ENCODE peak calls at places on chromosomes 1 and 21, in four cellular contexts. Y is K562, V is HCT116, N is SK-N-SH. M is an unnamed sample.

GRCh38 chr1:205199090-205199930 is 12.2 kb downstream of the DSTYK start:
- DNase-seq in Y (peak), V (no peak), N (no peak), M (no peak)

GRCh38 chr1:7130127-7130526 is 344.9 kb downstream of the CAMTA1 start:
- DNase-seq in Y (no peak), V (no peak), N (no peak), M (no peak)

GRCh38 chr1:39154553-39155361 is 49.7 kb upstream of the MACF1 start:
- DNase-seq in Y (peak), V (no peak), N (no peak), M (peak)

GRCh38 chr1:172390620-172391491 is 29.6 kb upstream of the C1orf105 start:
- DNase-seq in Y (no peak), V (no peak), N (no peak), M (no peak)

GRCh38 chr1:113849072-113849471 is 22.4 kb downstream of the PTPN22 start:
- DNase-seq in Y (no peak), V (no peak), N (no peak), M (no peak)

GRCh38 chr1:167776151-167776550 is 54.4 kb downstream of the MPZL1 start:
- DNase-seq in Y (no peak), V (no peak), N (no peak), M (no peak)

GRCh38 chr1:72432645-72433267 is 150.4 kb upstream of the NEGR1 start:
- DNase-seq in Y (no peak), V (no peak), N (no peak), M (no peak)

GRCh38 chr1:226060976-226061792 is 1.3 kb upstream of the H3-3A start:
- DNase-seq in Y (no peak), V (no peak), N (peak), M (no peak)

GRCh38 chr1:232431326-232431725 is 198.6 kb downstream of the SIPA1L2 start:
- DNase-seq in Y (no peak), V (no peak), N (no peak), M (no peak)

GRCh38 chr1:193589597-193590040 is 403.2 kb upstream of the B3GALT2 start:
- DNase-seq in Y (no peak), V (no peak), N (no peak), M (no peak)

GRCh38 chr1:78236711-78237110 is 190.9 kb downstream of the GIPC2 start:
- DNase-seq in Y (no peak), V (no peak), N (no peak), M (no peak)

GRCh38 chr1:114026797-114027196 is 47.5 kb downstream of the OLFML3 start:
- DNase-seq in Y (no peak), V (no peak), N (no peak), M (no peak)

GRCh38 chr1:87869563-87869962 is 540.9 kb downstream of the LMO4 start:
- DNase-seq in Y (no peak), V (no peak), N (no peak), M (peak)

GRCh38 chr1:190452272-190452848 is 25.3 kb downstream of the BRINP3 start:
- DNase-seq in Y (no peak), V (no peak), N (no peak), M (peak)

GRCh38 chr1:55288245-55288644 is 73.1 kb upstream of the USP24 start:
- DNase-seq in Y (no peak), V (no peak), N (no peak), M (no peak)

GRCh38 chr1:197618065-197618464 is 157.2 kb downstream of the DENND1B start:
- DNase-seq in Y (no peak), V (no peak), N (no peak), M (peak)

GRCh38 chr1:40130892-40131291 is 30.3 kb upstream of the RLF start:
- DNase-seq in Y (no peak), V (no peak), N (no peak), M (no peak)

GRCh38 chr1:15104768-15105167 is 48.8 kb upstream of the TMEM51 start:
- DNase-seq in Y (no peak), V (no peak), N (no peak), M (no peak)

GRCh38 chr1:27598288-27598687 is 5.7 kb downstream of the AHDC1 start:
- DNase-seq in Y (no peak), V (no peak), N (peak), M (no peak)

GRCh38 chr1:208851376-208851775 is 607.2 kb upstream of the PLXNA2 start:
- DNase-seq in Y (no peak), V (no peak), N (no peak), M (no peak)

GRCh38 chr1:11874624-11875023 is 15.9 kb upstream of the NPPB start:
- DNase-seq in Y (no peak), V (no peak), N (no peak), M (no peak)

DNA sequence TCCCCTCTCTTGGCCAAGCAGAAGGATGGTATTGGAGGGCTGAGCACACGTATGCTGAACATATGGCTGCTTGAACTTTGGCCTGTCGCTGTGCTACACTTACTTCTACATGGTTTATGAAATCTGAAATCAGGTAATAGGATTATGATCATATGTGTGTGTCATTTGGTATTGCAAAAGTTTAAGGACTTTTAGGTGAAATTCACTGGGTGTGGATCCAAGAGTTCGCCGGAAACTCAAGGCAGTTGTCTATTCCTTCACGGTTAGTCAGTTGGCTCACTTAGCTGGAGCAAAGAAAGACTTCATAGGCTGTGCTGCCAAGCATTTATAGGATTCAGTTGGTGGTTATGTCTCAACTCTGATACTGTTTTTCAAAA is 918 bp downstream of the UAP1 start:
- DNase-seq in Y (no peak), V (no peak), N (no peak), M (peak)
- TF ChIP-seq ELF1 in Y (no peak), V (no peak), N (no peak), M (no peak)

GRCh38 chr1:41713557-41714327 is 205.0 kb downstream of the HIVEP3 start:
- DNase-seq in Y (no peak), V (no peak), N (peak), M (no peak)
- TF ChIP-seq ELF1 in Y (no peak), V (no peak), N (no peak), M (no peak)

GRCh38 chr1:30418426-30419245 is 304.7 kb downstream of the MATN1 start:
- DNase-seq in Y (no peak), V (no peak), N (no peak), M (no peak)

GRCh38 chr1:30420519-30421050 is 302.8 kb downstream of the MATN1 start:
- DNase-seq in Y (no peak), V (no peak), N (no peak), M (no peak)

GRCh38 chr1:30419831-30420230 is 303.6 kb downstream of the MATN1 start:
- DNase-seq in Y (no peak), V (no peak), N (no peak), M (no peak)

GRCh38 chr1:30417701-30418425 is 305.5 kb downstream of the MATN1 start:
- DNase-seq in Y (no peak), V (no peak), N (no peak), M (no peak)

DNA sequence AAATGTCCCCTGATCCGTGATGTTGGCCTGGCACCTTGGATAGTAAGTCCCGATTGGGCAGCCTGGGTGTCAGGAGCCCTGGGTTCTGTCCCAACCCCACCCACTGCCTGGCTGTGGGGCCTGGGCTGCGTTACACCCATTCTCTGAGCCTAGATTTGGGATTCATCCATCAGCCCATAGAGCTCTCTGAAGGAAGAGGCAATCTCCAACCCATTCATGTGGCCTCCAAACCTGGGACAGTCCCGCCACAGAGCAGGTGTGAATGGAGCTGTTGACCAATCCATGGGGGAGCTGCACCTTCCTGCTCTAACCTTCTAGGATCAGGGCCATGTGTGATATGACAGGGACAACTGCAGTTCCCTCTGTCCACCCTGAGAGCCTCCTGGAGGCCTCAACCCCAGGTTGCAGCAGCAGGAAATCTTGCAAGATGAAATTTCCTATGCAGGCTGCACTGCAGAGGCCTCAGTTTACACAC is 304.1 kb downstream of the MATN1 start:
- DNase-seq in Y (no peak), V (no peak), N (no peak), M (no peak)
- TF ChIP-seq ELF1 in Y (no peak), V (no peak), N (no peak), M (no peak)

GRCh38 chr21:45834026-45834715 is 147.4 kb upstream of the COL6A1 start:
- DNase-seq in Y (no peak), V (no peak), N (no peak), M (no peak)
- TF ChIP-seq ELF1 in Y (no peak), V (no peak), N (no peak), M (no peak)

DNA sequence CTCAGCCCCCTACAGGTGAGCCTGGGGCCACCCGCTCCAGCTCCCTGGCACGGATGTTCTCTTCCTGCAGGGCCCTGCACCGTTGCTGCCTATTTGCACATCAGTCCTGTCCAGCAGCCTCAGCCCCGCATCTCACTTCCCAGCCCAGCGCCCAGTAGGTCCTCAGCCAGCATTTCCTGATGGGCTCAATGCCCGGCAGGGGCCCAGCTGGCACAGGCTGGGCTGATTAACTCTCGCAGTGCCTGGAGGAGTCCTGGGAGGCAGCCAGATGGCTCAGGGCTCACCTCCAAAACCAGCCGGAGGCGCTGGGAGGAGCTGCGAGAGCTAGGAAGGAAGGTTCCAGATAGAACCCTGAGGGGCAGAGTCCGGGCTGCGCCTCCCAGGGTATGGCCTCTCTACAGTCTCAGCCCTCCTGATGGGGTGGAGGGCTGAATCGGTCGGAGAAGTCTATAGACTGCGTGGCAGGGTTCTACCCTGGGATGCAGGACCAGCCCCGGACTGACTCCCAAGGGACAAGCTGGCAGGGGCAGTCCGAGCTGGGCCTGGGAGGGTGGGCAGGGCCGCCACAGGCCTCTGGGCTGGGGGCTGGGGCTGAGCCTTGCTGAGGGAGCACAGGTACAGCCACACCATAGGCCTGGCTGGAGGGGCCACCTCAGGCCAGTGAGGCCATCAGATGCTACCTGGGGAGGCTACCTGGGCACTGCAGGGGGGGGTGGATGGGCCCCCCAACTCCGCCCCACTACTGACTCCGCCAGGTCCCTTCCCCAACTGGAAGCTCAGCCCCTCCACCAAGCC is 19.2 kb upstream of the CLSTN1 start:
- DNase-seq in Y (no peak), V (no peak), N (peak), M (no peak)
- TF ChIP-seq ELF1 in Y (no peak), V (no peak), N (no peak), M (no peak)

GRCh38 chr1:19704247-19705113 is 39.8 kb downstream of the HTR6 start:
- DNase-seq in Y (peak), V (peak), N (peak), M (peak)
- TF ChIP-seq ELF1 in Y (no peak), V (no peak), N (no peak), M (no peak)